ENCODE peak calls at places on chromosomes 6 and 20, in nine cellular contexts. One of them, this sample, is unnamed.

GRCh38 chr6:20349225-20349624 is 52.5 kb upstream of the E2F3 start:
- DNase-seq in activated T-cell treated with anti-CD3 and anti-CD28 coated beads for 4 hours: no peak
- DNase-seq in NCI-H460: no peak
- DNase-seq in NCI-H1105: no peak
- DNase-seq in SHP77: no peak
- DNase-seq in islet precursor cell: no peak
- DNase-seq in T-helper 9 cell: no peak
- DNase-seq in fibroblast of lung: no peak
- DNase-seq in AG04450: no peak
- DNase-seq in this sample: no peak

GRCh38 chr6:24240380-24240779 is 114.4 kb downstream of the NRSN1 start:
- DNase-seq in islet precursor cell: no peak
- DNase-seq in SHP77: no peak
- DNase-seq in fibroblast of lung: no peak
- DNase-seq in AG04450: no peak
- DNase-seq in T-helper 9 cell: no peak
- DNase-seq in NCI-H460: no peak
- DNase-seq in NCI-H1105: no peak
- DNase-seq in activated T-cell treated with anti-CD3 and anti-CD28 coated beads for 4 hours: no peak
- DNase-seq in this sample: no peak

GRCh38 chr6:137495652-137496391 is 1.6 kb upstream of the OLIG3 start:
- DNase-seq in T-helper 9 cell: no peak
- DNase-seq in SHP77: no peak
- DNase-seq in fibroblast of lung: no peak
- DNase-seq in activated T-cell treated with anti-CD3 and anti-CD28 coated beads for 4 hours: no peak
- DNase-seq in islet precursor cell: no peak
- DNase-seq in AG04450: no peak
- DNase-seq in NCI-H1105: no peak
- DNase-seq in NCI-H460: no peak
- DNase-seq in this sample: peak; percentile 83

GRCh38 chr6:5045417-5045816 is 39.7 kb upstream of the PPP1R3G start:
- DNase-seq in fibroblast of lung: no peak
- DNase-seq in SHP77: no peak
- DNase-seq in activated T-cell treated with anti-CD3 and anti-CD28 coated beads for 4 hours: no peak
- DNase-seq in islet precursor cell: no peak
- DNase-seq in T-helper 9 cell: no peak
- DNase-seq in NCI-H1105: no peak
- DNase-seq in AG04450: no peak
- DNase-seq in NCI-H460: no peak
- DNase-seq in this sample: no peak

GRCh38 chr6:111011360-111012142 is 29.7 kb downstream of the RPF2 start:
- DNase-seq in NCI-H1105: peak; percentile 15
- DNase-seq in SHP77: no peak
- DNase-seq in fibroblast of lung: peak; percentile 33
- DNase-seq in T-helper 9 cell: no peak
- DNase-seq in NCI-H460: peak; percentile 32
- DNase-seq in AG04450: peak; percentile 11
- DNase-seq in islet precursor cell: no peak
- DNase-seq in activated T-cell treated with anti-CD3 and anti-CD28 coated beads for 4 hours: no peak
- DNase-seq in this sample: no peak

GRCh38 chr6:111949546-111949945 is 76.3 kb upstream of the FYN start:
- DNase-seq in fibroblast of lung: no peak
- DNase-seq in SHP77: no peak
- DNase-seq in islet precursor cell: no peak
- DNase-seq in NCI-H1105: no peak
- DNase-seq in T-helper 9 cell: no peak
- DNase-seq in activated T-cell treated with anti-CD3 and anti-CD28 coated beads for 4 hours: no peak
- DNase-seq in AG04450: no peak
- DNase-seq in NCI-H460: no peak
- DNase-seq in this sample: peak; percentile 77

GRCh38 chr6:161476711-161477110 is 202.8 kb upstream of the AGPAT4 start:
- DNase-seq in islet precursor cell: peak; percentile 74
- DNase-seq in AG04450: no peak
- DNase-seq in NCI-H1105: no peak
- DNase-seq in fibroblast of lung: peak; percentile 96
- DNase-seq in NCI-H460: no peak
- DNase-seq in SHP77: no peak
- DNase-seq in T-helper 9 cell: no peak
- DNase-seq in activated T-cell treated with anti-CD3 and anti-CD28 coated beads for 4 hours: no peak
- DNase-seq in this sample: no peak

GRCh38 chr20:64258071-64258823 is 2.7 kb downstream of the PCMTD2 start:
- DNase-seq in SHP77: no peak
- DNase-seq in islet precursor cell: no peak
- DNase-seq in AG04450: no peak
- DNase-seq in fibroblast of lung: no peak
- DNase-seq in NCI-H460: no peak
- DNase-seq in activated T-cell treated with anti-CD3 and anti-CD28 coated beads for 4 hours: no peak
- DNase-seq in T-helper 9 cell: no peak
- DNase-seq in NCI-H1105: no peak
- DNase-seq in this sample: no peak

GRCh38 chr6:13762648-13763441 is 51.2 kb upstream of the RANBP9 start:
- DNase-seq in NCI-H460: no peak
- DNase-seq in islet precursor cell: no peak
- DNase-seq in AG04450: peak; percentile 81
- DNase-seq in SHP77: no peak
- DNase-seq in T-helper 9 cell: no peak
- DNase-seq in NCI-H1105: no peak
- DNase-seq in fibroblast of lung: peak; percentile 94
- DNase-seq in activated T-cell treated with anti-CD3 and anti-CD28 coated beads for 4 hours: no peak
- DNase-seq in this sample: no peak

GRCh38 chr6:110116258-110116657 is 63.2 kb downstream of the WASF1 start:
- DNase-seq in activated T-cell treated with anti-CD3 and anti-CD28 coated beads for 4 hours: no peak
- DNase-seq in NCI-H1105: no peak
- DNase-seq in NCI-H460: no peak
- DNase-seq in islet precursor cell: no peak
- DNase-seq in SHP77: no peak
- DNase-seq in fibroblast of lung: no peak
- DNase-seq in AG04450: no peak
- DNase-seq in T-helper 9 cell: no peak
- DNase-seq in this sample: no peak

GRCh38 chr6:42978487-42978792 is 541 bp downstream of the PEX6 start:
- DNase-seq in AG04450: no peak
- DNase-seq in NCI-H460: no peak
- DNase-seq in T-helper 9 cell: no peak
- DNase-seq in fibroblast of lung: peak; percentile 16
- DNase-seq in NCI-H1105: no peak
- DNase-seq in SHP77: peak; percentile 27
- DNase-seq in islet precursor cell: peak; percentile 77
- DNase-seq in activated T-cell treated with anti-CD3 and anti-CD28 coated beads for 4 hours: no peak
- DNase-seq in this sample: peak; percentile 79

GRCh38 chr6:112592159-112592558 is 245.0 kb downstream of the RFPL4B start:
- DNase-seq in NCI-H1105: no peak
- DNase-seq in NCI-H460: no peak
- DNase-seq in fibroblast of lung: peak; percentile 51
- DNase-seq in activated T-cell treated with anti-CD3 and anti-CD28 coated beads for 4 hours: no peak
- DNase-seq in T-helper 9 cell: no peak
- DNase-seq in SHP77: no peak
- DNase-seq in islet precursor cell: no peak
- DNase-seq in AG04450: no peak
- DNase-seq in this sample: no peak

GRCh38 chr20:58021481-58021880 is 207.0 kb downstream of the ANKRD60 start:
- DNase-seq in fibroblast of lung: peak; percentile 13
- DNase-seq in activated T-cell treated with anti-CD3 and anti-CD28 coated beads for 4 hours: no peak
- DNase-seq in NCI-H460: no peak
- DNase-seq in SHP77: no peak
- DNase-seq in AG04450: no peak
- DNase-seq in NCI-H1105: no peak
- DNase-seq in islet precursor cell: peak; percentile 59
- DNase-seq in T-helper 9 cell: no peak
- DNase-seq in this sample: peak; percentile 79

GRCh38 chr6:33983109-33983475 is 162.8 kb downstream of the GRM4 start:
- DNase-seq in NCI-H460: peak; percentile 82
- DNase-seq in AG04450: no peak
- DNase-seq in T-helper 9 cell: no peak
- DNase-seq in islet precursor cell: peak; percentile 60
- DNase-seq in activated T-cell treated with anti-CD3 and anti-CD28 coated beads for 4 hours: no peak
- DNase-seq in NCI-H1105: no peak
- DNase-seq in SHP77: peak; percentile 80
- DNase-seq in fibroblast of lung: no peak
- DNase-seq in this sample: peak; percentile 48

GRCh38 chr6:61909541-61909940 is 376.5 kb downstream of the KHDRBS2 start:
- DNase-seq in NCI-H1105: no peak
- DNase-seq in activated T-cell treated with anti-CD3 and anti-CD28 coated beads for 4 hours: no peak
- DNase-seq in fibroblast of lung: no peak
- DNase-seq in NCI-H460: no peak
- DNase-seq in islet precursor cell: no peak
- DNase-seq in AG04450: no peak
- DNase-seq in T-helper 9 cell: no peak
- DNase-seq in SHP77: no peak
- DNase-seq in this sample: no peak

GRCh38 chr6:37502703-37503485 is 3.2 kb upstream of the CCDC167 start:
- DNase-seq in NCI-H1105: no peak
- DNase-seq in SHP77: no peak
- DNase-seq in NCI-H460: no peak
- DNase-seq in fibroblast of lung: no peak
- DNase-seq in AG04450: no peak
- DNase-seq in activated T-cell treated with anti-CD3 and anti-CD28 coated beads for 4 hours: no peak
- DNase-seq in islet precursor cell: no peak
- DNase-seq in T-helper 9 cell: peak; percentile 68
- DNase-seq in this sample: no peak

GRCh38 chr6:35973670-35974222 is 50.7 kb downstream of the SLC26A8 start:
- DNase-seq in AG04450: no peak
- DNase-seq in SHP77: no peak
- DNase-seq in T-helper 9 cell: no peak
- DNase-seq in NCI-H1105: no peak
- DNase-seq in islet precursor cell: peak; percentile 55
- DNase-seq in fibroblast of lung: no peak
- DNase-seq in NCI-H460: peak; percentile 15
- DNase-seq in activated T-cell treated with anti-CD3 and anti-CD28 coated beads for 4 hours: no peak
- DNase-seq in this sample: no peak

GRCh38 chr6:145044606-145045275 is 690.6 kb downstream of the EPM2A start:
- DNase-seq in AG04450: peak; percentile 49
- DNase-seq in fibroblast of lung: peak; percentile 68
- DNase-seq in NCI-H1105: no peak
- DNase-seq in activated T-cell treated with anti-CD3 and anti-CD28 coated beads for 4 hours: no peak
- DNase-seq in T-helper 9 cell: no peak
- DNase-seq in islet precursor cell: no peak
- DNase-seq in NCI-H460: no peak
- DNase-seq in SHP77: no peak
- DNase-seq in this sample: no peak

GRCh38 chr6:16596890-16597331 is 164.3 kb downstream of the ATXN1 start:
- DNase-seq in fibroblast of lung: no peak
- DNase-seq in T-helper 9 cell: no peak
- DNase-seq in SHP77: no peak
- DNase-seq in NCI-H460: no peak
- DNase-seq in islet precursor cell: peak; percentile 53
- DNase-seq in AG04450: no peak
- DNase-seq in activated T-cell treated with anti-CD3 and anti-CD28 coated beads for 4 hours: no peak
- DNase-seq in NCI-H1105: no peak
- DNase-seq in this sample: peak; percentile 52

GRCh38 chr20:62350098-62350628 is 16.9 kb downstream of the LAMA5 start:
- DNase-seq in NCI-H1105: peak; percentile 65
- DNase-seq in fibroblast of lung: peak; percentile 47
- DNase-seq in activated T-cell treated with anti-CD3 and anti-CD28 coated beads for 4 hours: no peak
- DNase-seq in AG04450: no peak
- DNase-seq in NCI-H460: no peak
- DNase-seq in islet precursor cell: peak; percentile 89
- DNase-seq in SHP77: no peak
- DNase-seq in T-helper 9 cell: no peak
- DNase-seq in this sample: peak; percentile 62

GRCh38 chr6:148457137-148457842 is 114.7 kb downstream of the SASH1 start:
- DNase-seq in islet precursor cell: no peak
- DNase-seq in NCI-H1105: no peak
- DNase-seq in SHP77: no peak
- DNase-seq in AG04450: no peak
- DNase-seq in activated T-cell treated with anti-CD3 and anti-CD28 coated beads for 4 hours: no peak
- DNase-seq in fibroblast of lung: peak; percentile 79
- DNase-seq in NCI-H460: no peak
- DNase-seq in T-helper 9 cell: no peak
- DNase-seq in this sample: no peak

GRCh38 chr6:39189915-39190544 is 39.2 kb downstream of the KCNK5 start:
- DNase-seq in fibroblast of lung: no peak
- DNase-seq in AG04450: no peak
- DNase-seq in NCI-H460: no peak
- DNase-seq in activated T-cell treated with anti-CD3 and anti-CD28 coated beads for 4 hours: no peak
- DNase-seq in T-helper 9 cell: no peak
- DNase-seq in NCI-H1105: no peak
- DNase-seq in SHP77: peak; percentile 31
- DNase-seq in islet precursor cell: peak; percentile 88
- DNase-seq in this sample: peak; percentile 92

GRCh38 chr6:3753228-3753795 is 1.8 kb upstream of the PXDC1 start:
- DNase-seq in T-helper 9 cell: no peak
- DNase-seq in activated T-cell treated with anti-CD3 and anti-CD28 coated beads for 4 hours: no peak
- DNase-seq in NCI-H1105: no peak
- DNase-seq in NCI-H460: no peak
- DNase-seq in SHP77: no peak
- DNase-seq in fibroblast of lung: no peak
- DNase-seq in AG04450: no peak
- DNase-seq in islet precursor cell: peak; percentile 41
- DNase-seq in this sample: no peak

GRCh38 chr6:169966312-169967181 is 215.1 kb downstream of the ERMARD start:
- DNase-seq in NCI-H460: no peak
- DNase-seq in NCI-H1105: no peak
- DNase-seq in AG04450: no peak
- DNase-seq in T-helper 9 cell: no peak
- DNase-seq in activated T-cell treated with anti-CD3 and anti-CD28 coated beads for 4 hours: no peak
- DNase-seq in SHP77: no peak
- DNase-seq in islet precursor cell: peak; percentile 44
- DNase-seq in fibroblast of lung: no peak
- DNase-seq in this sample: peak; percentile 41

GRCh38 chr6:26268659-26269402 is 96.2 kb upstream of the BTN3A2 start:
- DNase-seq in fibroblast of lung: peak; percentile 81
- DNase-seq in activated T-cell treated with anti-CD3 and anti-CD28 coated beads for 4 hours: no peak
- DNase-seq in NCI-H460: no peak
- DNase-seq in SHP77: no peak
- DNase-seq in islet precursor cell: peak; percentile 76
- DNase-seq in NCI-H1105: no peak
- DNase-seq in AG04450: no peak
- DNase-seq in T-helper 9 cell: no peak
- DNase-seq in this sample: peak; percentile 91

GRCh38 chr6:3911130-3911529 is 62.0 kb downstream of the FAM50B start:
- DNase-seq in T-helper 9 cell: no peak
- DNase-seq in islet precursor cell: no peak
- DNase-seq in SHP77: no peak
- DNase-seq in fibroblast of lung: no peak
- DNase-seq in NCI-H460: no peak
- DNase-seq in activated T-cell treated with anti-CD3 and anti-CD28 coated beads for 4 hours: no peak
- DNase-seq in NCI-H1105: no peak
- DNase-seq in AG04450: no peak
- DNase-seq in this sample: peak; percentile 15

GRCh38 chr6:28657756-28658465 is 132.2 kb downstream of the GPX5 start:
- DNase-seq in NCI-H1105: peak; percentile 40
- DNase-seq in NCI-H460: peak; percentile 43
- DNase-seq in SHP77: peak; percentile 24
- DNase-seq in T-helper 9 cell: no peak
- DNase-seq in AG04450: peak; percentile 8
- DNase-seq in activated T-cell treated with anti-CD3 and anti-CD28 coated beads for 4 hours: peak; percentile 45
- DNase-seq in fibroblast of lung: peak; percentile 56
- DNase-seq in islet precursor cell: no peak
- DNase-seq in this sample: peak; percentile 82

GRCh38 chr20:46985241-46985640 is 90.6 kb downstream of the EYA2 start:
- DNase-seq in NCI-H460: no peak
- DNase-seq in NCI-H1105: no peak
- DNase-seq in fibroblast of lung: no peak
- DNase-seq in T-helper 9 cell: no peak
- DNase-seq in activated T-cell treated with anti-CD3 and anti-CD28 coated beads for 4 hours: no peak
- DNase-seq in SHP77: no peak
- DNase-seq in AG04450: no peak
- DNase-seq in islet precursor cell: peak; percentile 22
- DNase-seq in this sample: no peak

GRCh38 chr20:62879275-62880146 is 17.9 kb upstream of the TCFL5 start:
- DNase-seq in NCI-H460: no peak
- DNase-seq in SHP77: no peak
- DNase-seq in islet precursor cell: no peak
- DNase-seq in T-helper 9 cell: no peak
- DNase-seq in NCI-H1105: no peak
- DNase-seq in fibroblast of lung: no peak
- DNase-seq in AG04450: no peak
- DNase-seq in activated T-cell treated with anti-CD3 and anti-CD28 coated beads for 4 hours: no peak
- DNase-seq in this sample: peak; percentile 74

GRCh38 chr20:33865761-33866160 is 54.6 kb downstream of the CHMP4B start:
- DNase-seq in AG04450: no peak
- DNase-seq in islet precursor cell: no peak
- DNase-seq in activated T-cell treated with anti-CD3 and anti-CD28 coated beads for 4 hours: no peak
- DNase-seq in T-helper 9 cell: no peak
- DNase-seq in NCI-H460: no peak
- DNase-seq in NCI-H1105: no peak
- DNase-seq in fibroblast of lung: no peak
- DNase-seq in SHP77: no peak
- DNase-seq in this sample: no peak

GRCh38 chr6:47182291-47182957 is 127.3 kb downstream of the TNFRSF21 start:
- DNase-seq in NCI-H460: no peak
- DNase-seq in SHP77: no peak
- DNase-seq in islet precursor cell: no peak
- DNase-seq in AG04450: no peak
- DNase-seq in activated T-cell treated with anti-CD3 and anti-CD28 coated beads for 4 hours: no peak
- DNase-seq in NCI-H1105: no peak
- DNase-seq in T-helper 9 cell: no peak
- DNase-seq in fibroblast of lung: no peak
- DNase-seq in this sample: no peak